ENCODE peak calls at places on chromosomes 2 and 18, in five cellular contexts. P, Z, N, D and O are unnamed samples.

GRCh38 chr2:68318686-68319396 is 908 bp downstream of the CNRIP1 start:
- DNase-seq in P (peak), Z (peak), N (no peak), D (peak), O (no peak)

GRCh38 chr18:7677424-7677823 is 110.3 kb downstream of the PTPRM start:
- DNase-seq in P (no peak), Z (no peak), N (no peak), D (no peak), O (no peak)

GRCh38 chr2:88247531-88247930 is 77.4 kb downstream of the THNSL2 start:
- DNase-seq in P (no peak), Z (no peak), N (no peak), D (no peak), O (no peak)

GRCh38 chr2:12930382-12930781 is 213.6 kb downstream of the TRIB2 start:
- DNase-seq in P (no peak), Z (no peak), N (no peak), D (no peak), O (no peak)

GRCh38 chr2:66189598-66189997 is 245.3 kb upstream of the MEIS1 start:
- DNase-seq in P (no peak), Z (no peak), N (no peak), D (no peak), O (no peak)

GRCh38 chr2:127398239-127398590 is 10.4 kb upstream of the MAP3K2 start:
- DNase-seq in P (no peak), Z (peak), N (peak), D (no peak), O (no peak)

GRCh38 chr2:69041214-69041613 is 28.2 kb downstream of the ANTXR1 start:
- DNase-seq in P (no peak), Z (no peak), N (no peak), D (no peak), O (no peak)

GRCh38 chr2:176018708-176019107 is 16.6 kb upstream of the LNPK start:
- DNase-seq in P (no peak), Z (no peak), N (no peak), D (no peak), O (no peak)

GRCh38 chr2:106147159-106147558 is 46.9 kb downstream of the UXS1 start:
- DNase-seq in P (no peak), Z (no peak), N (no peak), D (no peak), O (no peak)

GRCh38 chr2:181772777-181773176 is 92.5 kb upstream of the NEUROD1 start:
- DNase-seq in P (no peak), Z (no peak), N (no peak), D (no peak), O (no peak)

GRCh38 chr2:27932396-27932795 is 41.9 kb downstream of the BABAM2 start:
- DNase-seq in P (no peak), Z (no peak), N (peak), D (no peak), O (no peak)

GRCh38 chr2:181047829-181048228 is 67.4 kb downstream of the UBE2E3 start:
- DNase-seq in P (no peak), Z (no peak), N (no peak), D (peak), O (no peak)

DNA sequence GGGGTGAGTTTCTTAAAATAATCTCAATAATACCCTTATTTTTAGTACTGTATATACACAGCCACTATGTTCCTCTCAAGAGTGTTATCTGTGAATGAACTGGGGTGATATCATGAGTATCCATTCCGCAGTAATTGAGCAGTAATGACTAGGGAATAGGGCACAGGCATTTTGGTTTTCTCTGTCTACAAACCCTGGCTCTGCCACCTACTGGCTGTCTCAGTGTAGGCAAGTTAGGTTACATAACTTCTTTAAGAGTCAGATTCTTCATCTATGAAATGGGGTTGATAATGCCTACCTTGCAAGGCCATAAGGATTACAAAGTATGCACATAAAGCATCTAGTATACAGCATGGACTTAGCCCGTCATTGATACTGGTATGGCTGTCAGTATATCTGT is 555.8 kb downstream of the NRXN1 start:
- DNase-seq in P (no peak), Z (no peak), N (no peak), D (peak), O (no peak)
- TF ChIP-seq CTCF in P (no peak), Z (no peak), N (peak), D (peak), O (peak)

GRCh38 chr2:179021258-179021657 is 28.7 kb downstream of the CCDC141 start:
- DNase-seq in P (no peak), Z (no peak), N (no peak), D (no peak), O (no peak)
- H3K4me3 ChIP-seq in P (no peak), Z (no peak), N (no peak), D (no peak), O (no peak)

GRCh38 chr2:233832414-233832813 is 21.9 kb downstream of the HJURP start:
- DNase-seq in P (no peak), Z (peak), N (no peak), D (no peak), O (no peak)

GRCh38 chr2:233834378-233834777 is 20.0 kb downstream of the HJURP start:
- DNase-seq in P (no peak), Z (no peak), N (no peak), D (no peak), O (no peak)

GRCh38 chr2:233831861-233832260 is 22.5 kb downstream of the HJURP start:
- DNase-seq in P (no peak), Z (no peak), N (no peak), D (no peak), O (no peak)

GRCh38 chr2:233831011-233831721 is 23.2 kb downstream of the HJURP start:
- DNase-seq in P (no peak), Z (peak), N (no peak), D (no peak), O (no peak)

GRCh38 chr2:233832869-233833812 is 21.2 kb downstream of the HJURP start:
- DNase-seq in P (no peak), Z (peak), N (peak), D (peak), O (no peak)
- TF ChIP-seq CTCF in P (no peak), Z (peak), N (peak), D (peak), O (peak)

DNA sequence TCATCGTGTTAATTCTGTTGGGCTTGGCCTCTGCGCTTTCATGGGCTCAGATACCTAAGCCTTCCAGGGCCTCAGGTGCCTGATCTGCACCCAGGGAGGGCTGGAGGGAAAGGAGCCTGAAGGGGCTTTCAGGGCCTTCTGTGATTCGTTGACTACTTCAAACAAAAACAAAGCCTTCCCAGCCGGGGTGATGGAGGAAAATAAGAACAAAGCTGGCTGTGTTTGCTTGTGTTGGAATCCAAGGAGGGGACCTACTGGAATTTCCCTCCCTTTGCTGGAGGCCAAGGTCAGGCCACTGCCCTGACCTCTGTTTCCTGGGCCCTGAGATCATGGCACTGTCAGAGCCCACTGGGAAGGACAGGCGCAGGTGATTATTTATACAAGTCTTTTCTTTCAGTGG is 135.3 kb downstream of the KLHL29 start:
- DNase-seq in P (no peak), Z (no peak), N (no peak), D (peak), O (no peak)
- H3K4me3 ChIP-seq in P (no peak), Z (no peak), N (no peak), D (no peak), O (no peak)

DNA sequence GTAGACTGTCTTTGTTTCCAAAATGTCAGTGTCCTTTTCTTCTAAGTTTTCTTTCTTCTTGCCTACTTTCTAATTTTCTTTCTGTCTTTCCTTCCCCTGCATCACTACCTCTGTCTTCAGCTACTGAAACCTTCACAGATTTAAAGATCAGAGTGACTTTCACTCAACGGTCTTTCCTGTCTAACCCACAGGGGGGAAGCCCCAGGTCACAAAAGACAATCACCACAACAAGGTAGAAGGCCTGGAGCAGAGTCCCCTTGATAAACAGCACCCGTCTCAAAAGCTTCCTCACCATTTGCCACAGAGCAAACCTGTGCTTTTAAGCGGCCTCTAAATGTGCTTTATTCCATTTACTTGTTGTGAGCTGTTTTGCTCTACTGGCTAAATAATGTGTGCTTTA is 665.4 kb downstream of the BCL11A start:
- DNase-seq in P (no peak), Z (no peak), N (no peak), D (peak), O (no peak)
- TF ChIP-seq CTCF in P (no peak), Z (no peak), N (no peak), D (peak), O (no peak)

GRCh38 chr18:5627756-5628511 is 84.1 kb upstream of the EPB41L3 start:
- DNase-seq in P (no peak), Z (no peak), N (no peak), D (peak), O (no peak)

GRCh38 chr18:5630766-5631413 is 87.1 kb upstream of the EPB41L3 start:
- DNase-seq in P (no peak), Z (no peak), N (no peak), D (no peak), O (peak)

GRCh38 chr18:5630057-5630765 is 86.4 kb upstream of the EPB41L3 start:
- DNase-seq in P (peak), Z (peak), N (no peak), D (peak), O (no peak)

GRCh38 chr18:5626130-5626880 is 82.5 kb upstream of the EPB41L3 start:
- DNase-seq in P (no peak), Z (no peak), N (no peak), D (no peak), O (no peak)

DNA sequence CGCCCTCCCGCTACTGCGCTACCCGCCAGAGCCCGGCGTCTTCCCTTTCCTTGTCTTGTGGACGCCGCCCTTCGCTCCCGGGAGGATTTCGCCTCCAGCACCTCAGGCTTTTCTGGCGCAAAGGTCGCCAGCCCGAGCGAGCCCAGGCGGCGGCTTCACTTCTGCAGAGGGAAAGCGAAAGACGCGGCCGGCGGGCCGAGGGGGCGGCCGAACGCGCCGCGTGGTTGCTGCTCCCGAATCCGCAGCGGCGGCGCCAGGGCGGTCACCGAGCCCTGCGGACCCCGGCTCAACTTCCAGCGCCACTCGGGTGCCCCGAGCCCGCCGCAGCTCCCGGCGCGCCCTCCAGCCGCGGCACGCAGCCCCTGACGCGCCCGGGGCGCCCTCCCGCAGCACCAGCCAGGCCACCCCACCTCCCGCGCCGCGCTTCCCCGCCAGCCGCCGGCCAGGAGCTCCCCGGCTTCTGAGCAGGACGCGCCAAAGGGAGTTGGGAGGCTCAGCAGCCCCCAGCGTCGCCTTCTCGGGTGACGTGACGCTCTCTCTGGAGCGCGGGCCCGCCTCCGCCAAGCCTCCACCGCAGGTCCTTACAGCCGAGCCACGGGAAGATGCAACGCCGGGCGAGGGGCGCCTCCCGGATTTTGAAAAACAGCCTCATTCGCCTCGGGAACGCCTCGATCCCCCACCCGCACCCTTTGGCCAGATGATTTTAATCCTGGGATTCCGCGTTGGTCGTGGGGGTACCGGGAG is 84.9 kb upstream of the EPB41L3 start:
- DNase-seq in P (peak), Z (peak), N (no peak), D (peak), O (no peak)
- H3K4me3 ChIP-seq in P (peak), Z (peak), N (no peak), D (peak), O (no peak)

DNA sequence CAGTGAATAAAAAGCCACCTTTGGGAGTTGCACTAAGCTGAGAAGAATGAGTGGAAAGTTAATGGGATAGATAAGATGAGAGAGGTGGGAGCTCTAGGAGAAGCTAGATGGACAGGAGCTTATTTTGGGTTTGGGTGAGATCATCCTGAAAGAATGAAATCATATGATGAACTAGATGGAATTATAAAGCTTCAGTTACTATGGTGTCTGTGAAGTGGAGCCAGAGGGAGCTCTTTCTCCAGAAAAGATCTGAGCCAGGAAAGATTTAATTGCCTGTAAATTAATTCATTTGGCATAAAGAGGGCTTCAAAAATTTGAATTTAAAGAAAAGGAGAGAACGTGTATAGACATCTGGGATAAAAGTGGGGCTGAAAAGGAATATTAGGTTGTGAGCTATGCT is 10.3 kb downstream of the DNAH6 start:
- DNase-seq in P (no peak), Z (no peak), N (no peak), D (no peak), O (no peak)
- TF ChIP-seq CTCF in P (no peak), Z (no peak), N (peak), D (peak), O (peak)

GRCh38 chr2:167430447-167430846 is 542.2 kb downstream of the XIRP2 start:
- DNase-seq in P (no peak), Z (no peak), N (no peak), D (no peak), O (no peak)

GRCh38 chr2:167431949-167432348 is 543.7 kb downstream of the XIRP2 start:
- DNase-seq in P (no peak), Z (no peak), N (no peak), D (no peak), O (no peak)
- H3K4me3 ChIP-seq in P (no peak), Z (no peak), N (no peak), D (no peak), O (no peak)

GRCh38 chr2:141824790-141825189 is 306.0 kb downstream of the LRP1B start:
- DNase-seq in P (no peak), Z (no peak), N (no peak), D (peak), O (no peak)
- TF ChIP-seq CTCF in P (no peak), Z (no peak), N (no peak), D (peak), O (no peak)